ENCODE peak calls at places on chromosomes 1 and 21, in eight cellular contexts. D is thoracic aorta, M is body of pancreas, Y is H1, R is pancreas, N is Peyer's patch, B is transverse colon, O is ovary. X is an unnamed sample.

GRCh38 chr1:55049914-55050278 is 10.5 kb downstream of the PCSK9 start:
- DNase-seq in D (no peak), M (no peak), Y (no peak), R (no peak), N (no peak), B (no peak), O (peak; percentile 54), X (no peak)

GRCh38 chr1:87786861-87787548 is 458.3 kb downstream of the LMO4 start:
- DNase-seq in D (no peak), M (no peak), Y (no peak), R (no peak), N (no peak), B (no peak), O (no peak), X (no peak)

GRCh38 chr21:42614391-42614790 is 39.0 kb upstream of the PDE9A start:
- DNase-seq in D (no peak), M (no peak), Y (no peak), R (no peak), N (no peak), B (no peak), O (no peak), X (no peak)

GRCh38 chr1:221541296-221541695 is 200.6 kb downstream of the DUSP10 start:
- DNase-seq in D (no peak), M (no peak), Y (no peak), R (no peak), N (no peak), B (no peak), O (no peak), X (no peak)

GRCh38 chr1:23424171-23424959 is at the start of gene TCEA3:
- DNase-seq in D (no peak), M (peak; percentile 84), Y (peak; percentile 69), R (peak; percentile 79), N (no peak), B (peak; percentile 76), O (peak; percentile 75), X (peak; percentile 66)

GRCh38 chr1:75725256-75725655 is 747 bp downstream of the ACADM start:
- DNase-seq in D (no peak), M (no peak), Y (no peak), R (no peak), N (no peak), B (no peak), O (no peak), X (no peak)

GRCh38 chr21:36022704-36023103 is 37.6 kb downstream of the SETD4 start:
- DNase-seq in D (no peak), M (no peak), Y (no peak), R (no peak), N (no peak), B (no peak), O (no peak), X (no peak)

GRCh38 chr1:51926171-51926812 is 47.8 kb upstream of the NRDC start:
- DNase-seq in D (no peak), M (no peak), Y (no peak), R (no peak), N (no peak), B (no peak), O (no peak), X (no peak)

GRCh38 chr1:193479187-193479586 is 292.8 kb upstream of the B3GALT2 start:
- DNase-seq in D (no peak), M (peak; percentile 9), Y (no peak), R (no peak), N (peak; percentile 89), B (peak; percentile 60), O (no peak), X (no peak)

GRCh38 chr1:209435654-209436566 is 147.6 kb upstream of the CAMK1G start:
- DNase-seq in D (no peak), M (peak; percentile 54), Y (peak; percentile 97), R (peak; percentile 29), N (no peak), B (peak; percentile 44), O (no peak), X (peak; percentile 58)

GRCh38 chr1:202643397-202644218 is 66.6 kb downstream of the SYT2 start:
- DNase-seq in D (no peak), M (no peak), Y (peak; percentile 80), R (no peak), N (no peak), B (peak; percentile 17), O (no peak), X (no peak)

GRCh38 chr21:37452222-37452621 is 85.6 kb downstream of the DYRK1A start:
- DNase-seq in D (peak; percentile 17), M (no peak), Y (no peak), R (no peak), N (no peak), B (no peak), O (no peak), X (no peak)

GRCh38 chr1:227923353-227924167 is 24.2 kb downstream of the WNT9A start:
- DNase-seq in D (no peak), M (no peak), Y (no peak), R (no peak), N (no peak), B (no peak), O (no peak), X (no peak)

GRCh38 chr1:15848143-15848928 is 829 bp downstream of the SPEN start:
- DNase-seq in D (no peak), M (peak; percentile 49), Y (peak; percentile 67), R (peak; percentile 40), N (peak; percentile 51), B (peak; percentile 51), O (no peak), X (peak; percentile 69)

GRCh38 chr1:34910425-34910824 is 19.0 kb downstream of the DLGAP3 start:
- DNase-seq in D (no peak), M (no peak), Y (no peak), R (no peak), N (no peak), B (no peak), O (no peak), X (no peak)

GRCh38 chr1:94661431-94661830 is 119.9 kb upstream of the F3 start:
- DNase-seq in D (no peak), M (no peak), Y (no peak), R (no peak), N (no peak), B (no peak), O (no peak), X (no peak)

GRCh38 chr1:93021539-93022134 is 57.4 kb upstream of the MTF2 start:
- DNase-seq in D (no peak), M (no peak), Y (no peak), R (no peak), N (no peak), B (no peak), O (no peak), X (no peak)

GRCh38 chr21:33377221-33377620 is 26.0 kb upstream of the IFNGR2 start:
- DNase-seq in D (no peak), M (no peak), Y (no peak), R (no peak), N (no peak), B (no peak), O (no peak), X (no peak)

GRCh38 chr21:46116846-46117585 is 19.1 kb downstream of the COL6A2 start:
- DNase-seq in D (no peak), M (peak; percentile 6), Y (peak; percentile 41), R (no peak), N (no peak), B (peak; percentile 5), O (peak; percentile 21), X (peak; percentile 36)

GRCh38 chr1:205786599-205786998 is 11.3 kb upstream of the RAB29 start:
- DNase-seq in D (no peak), M (no peak), Y (no peak), R (no peak), N (no peak), B (no peak), O (no peak), X (no peak)

GRCh38 chr1:46413596-46413985 is 19.5 kb downstream of the FAAH start:
- DNase-seq in D (no peak), M (no peak), Y (peak; percentile 70), R (no peak), N (no peak), B (no peak), O (no peak), X (peak; percentile 36)

GRCh38 chr1:39268112-39268581 is 63.7 kb downstream of the MACF1 start:
- DNase-seq in D (peak; percentile 8), M (peak; percentile 41), Y (no peak), R (peak; percentile 9), N (peak; percentile 29), B (peak; percentile 20), O (peak; percentile 43), X (no peak)

GRCh38 chr21:39556176-39556575 is 56.6 kb upstream of the B3GALT5 start:
- DNase-seq in D (no peak), M (no peak), Y (no peak), R (no peak), N (no peak), B (no peak), O (no peak), X (no peak)

GRCh38 chr1:207868769-207869721 is 41.9 kb downstream of the CD34 start:
- DNase-seq in D (no peak), M (peak; percentile 80), Y (peak; percentile 90), R (peak; percentile 78), N (peak; percentile 60), B (peak; percentile 81), O (peak; percentile 86), X (peak; percentile 86)

GRCh38 chr1:21816602-21817302 is 4.7 kb downstream of the LDLRAD2 start:
- DNase-seq in D (no peak), M (no peak), Y (no peak), R (no peak), N (no peak), B (no peak), O (no peak), X (no peak)

DNA sequence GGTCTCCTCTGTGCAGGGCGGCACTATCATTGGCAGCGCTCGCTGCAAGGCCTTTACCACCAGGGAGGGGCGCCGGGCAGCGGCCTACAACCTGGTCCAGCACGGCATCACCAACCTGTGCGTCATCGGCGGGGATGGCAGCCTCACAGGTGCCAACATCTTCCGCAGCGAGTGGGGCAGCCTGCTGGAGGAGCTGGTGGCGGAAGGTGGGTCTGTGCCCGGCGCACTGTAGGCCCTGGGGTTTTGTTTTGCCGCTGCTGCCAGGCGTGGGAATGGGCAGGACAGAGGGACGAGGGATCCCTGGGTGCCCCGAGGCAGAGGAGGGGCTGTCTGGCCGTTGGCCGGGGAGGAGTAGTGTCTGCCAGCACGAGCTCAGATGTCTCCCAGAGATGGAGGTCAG is 12.2 kb downstream of the PFKL start:
- DNase-seq in D (no peak), M (no peak), Y (no peak), R (no peak), N (no peak), B (no peak), O (no peak), X (no peak)
- H3K36me3 ChIP-seq in D (peaks cover 40% of the 10 kb centered on the region), M (no peaks in the 10 kb centered on the region), Y (peaks cover 15% of the 10 kb centered on the region), R (peaks cover 24% of the 10 kb centered on the region), N (no peaks in the 10 kb centered on the region), B (peaks cover 34% of the 10 kb centered on the region), O (no peaks in the 10 kb centered on the region), X (peaks cover 85% of the 10 kb centered on the region)

GRCh38 chr1:218521414-218522169 is 176.5 kb downstream of the TGFB2 start:
- DNase-seq in D (peak; percentile 32), M (peak; percentile 27), Y (peak; percentile 83), R (no peak), N (peak; percentile 34), B (peak; percentile 48), O (no peak), X (peak; percentile 47)
- TF ChIP-seq CTCF in D (peak; percentile 78), M (peak; percentile 53), Y (no peak), R (peak; percentile 52), N (peak; percentile 53), B (peak; percentile 58), O (no peak), X (peak; percentile 66)

GRCh38 chr1:62725981-62726588 is 37.9 kb upstream of the DOCK7 start:
- DNase-seq in D (no peak), M (no peak), Y (no peak), R (no peak), N (no peak), B (no peak), O (no peak), X (no peak)
- H3K27ac ChIP-seq in D (peak overlapping the region; percentile 4), M (peak overlapping the region; percentile 56), Y (no peak overlapping the region), R (peak overlapping the region; percentile 32), N (no peak overlapping the region), B (peak overlapping the region; percentile 57), O (no peak overlapping the region), X (no peak overlapping the region)

GRCh38 chr1:182861994-182862393 is 22.8 kb downstream of the DHX9 start:
- DNase-seq in D (no peak), M (no peak), Y (no peak), R (no peak), N (no peak), B (no peak), O (no peak), X (no peak)
- H3K36me3 ChIP-seq in D (peaks cover 59% of the 10 kb centered on the region), M (no peaks in the 10 kb centered on the region), Y (peaks cover 93% of the 10 kb centered on the region), R (peaks cover 96% of the 10 kb centered on the region), N (no peaks in the 10 kb centered on the region), B (peaks cover 95% of the 10 kb centered on the region), O (peaks cover 2% of the 10 kb centered on the region), X (peaks cover 100% of the 10 kb centered on the region)

X was measured in lower lobe of right lung.